ENCODE peak calls at places on chromosomes 4 and X, in four cellular contexts. V is neural progenitor cell, W is A673, U is breast epithelium. J is an unnamed sample.
A peak's percentile ranks its signal among the peaks of the same experiment; 100 is the strongest.

GRCh38 chr4:116881077-116881476 is 204.3 kb downstream of the TRAM1L1 start:
- DNase-seq in V (no peak), W (no peak), U (no peak), J (no peak)

GRCh38 chrX:123738378-123738955 is 5.6 kb upstream of the THOC2 start:
- DNase-seq in V (no peak), W (no peak), U (no peak), J (no peak)

GRCh38 chr4:152448806-152449205 is 87.1 kb downstream of the FBXW7 start:
- DNase-seq in V (no peak), W (peak; percentile 7), U (no peak), J (no peak)

GRCh38 chr4:151199496-151200190 is 77.3 kb upstream of the PRSS48 start:
- DNase-seq in V (peak; percentile 21), W (no peak), U (no peak), J (no peak)

GRCh38 chr4:66855956-66856355 is 689.3 kb downstream of the CENPC start:
- DNase-seq in V (no peak), W (no peak), U (no peak), J (no peak)

GRCh38 chr4:132809298-132810032 is 339.6 kb upstream of the PCDH10 start:
- DNase-seq in V (peak; percentile 57), W (no peak), U (no peak), J (no peak)

GRCh38 chr4:156790866-156791265 is 180.7 kb downstream of the PDGFC start:
- DNase-seq in V (peak; percentile 75), W (peak; percentile 49), U (peak; percentile 41), J (no peak)

GRCh38 chrX:153599192-153600031 is 473 bp upstream of the CCNQ start:
- DNase-seq in V (peak; percentile 93), W (peak; percentile 91), U (peak; percentile 78), J (no peak)

GRCh38 chrX:140661657-140662056 is 47.9 kb upstream of the LINC00632 start:
- DNase-seq in V (no peak), W (no peak), U (no peak), J (no peak)

GRCh38 chrX:69153060-69153730 is 12.1 kb downstream of the PJA1 start:
- DNase-seq in V (peak; percentile 87), W (no peak), U (no peak), J (peak; percentile 81)

GRCh38 chrX:104166735-104167436 is 633 bp downstream of the FAM199X start:
- DNase-seq in V (no peak), W (peak; percentile 22), U (no peak), J (no peak)

GRCh38 chr4:96407651-96408342 is 567.9 kb downstream of the PDHA2 start:
- DNase-seq in V (no peak), W (peak; percentile 9), U (no peak), J (no peak)

GRCh38 chr4:95415346-95415771 is 133.4 kb downstream of the UNC5C start:
- DNase-seq in V (no peak), W (no peak), U (no peak), J (no peak)

GRCh38 chrX:10636337-10636736 is 16.0 kb upstream of the MID1 start:
- DNase-seq in V (peak; percentile 55), W (peak; percentile 46), U (no peak), J (no peak)

GRCh38 chrX:137848291-137848905 is 282.5 kb downstream of the ZIC3 start:
- DNase-seq in V (peak; percentile 20), W (no peak), U (no peak), J (no peak)

GRCh38 chrX:34961662-34962061 is 19.1 kb downstream of the FAM47B start:
- DNase-seq in V (no peak), W (no peak), U (no peak), J (no peak)

GRCh38 chrX:36867143-36867542 is 141.0 kb upstream of the FAM47C start:
- DNase-seq in V (peak; percentile 46), W (peak; percentile 82), U (no peak), J (no peak)

GRCh38 chr4:19945501-19945900 is 306.2 kb upstream of the SLIT2 start:
- DNase-seq in V (no peak), W (no peak), U (no peak), J (no peak)

GRCh38 chrX:10325606-10326005 is 168.8 kb downstream of the CLCN4 start:
- DNase-seq in V (no peak), W (peak; percentile 22), U (no peak), J (no peak)

GRCh38 chr4:88429401-88429800 is 27.5 kb upstream of the HERC5 start:
- DNase-seq in V (no peak), W (no peak), U (no peak), J (no peak)

GRCh38 chrX:43707812-43708548 is 51.9 kb downstream of the MAOA start:
- DNase-seq in V (no peak), W (peak; percentile 35), U (peak; percentile 24), J (no peak)

GRCh38 chr4:104989363-104989762 is 157.3 kb upstream of the TET2 start:
- DNase-seq in V (no peak), W (peak; percentile 11), U (peak; percentile 21), J (no peak)

GRCh38 chr4:152946460-152946859 is 10.3 kb downstream of the FHDC1 start:
- DNase-seq in V (no peak), W (no peak), U (no peak), J (no peak)

GRCh38 chr4:149291463-149291862 is 524.2 kb downstream of the IQCM start:
- DNase-seq in V (no peak), W (no peak), U (no peak), J (no peak)

GRCh38 chrX:151488677-151489076 is 74.8 kb upstream of the PASD1 start:
- DNase-seq in V (peak; percentile 9), W (peak; percentile 27), U (no peak), J (no peak)

GRCh38 chrX:1658083-1658463 is 43.2 kb downstream of the ASMT start:
- DNase-seq in V (peak; percentile 52), W (no peak), U (no peak), J (no peak)

GRCh38 chr4:113292371-113293042 is 243.1 kb downstream of the ANK2 start:
- DNase-seq in V (peak; percentile 92), W (no peak), U (no peak), J (no peak)

GRCh38 chr4:147328756-147329446 is 152.0 kb upstream of the EDNRA start:
- DNase-seq in V (no peak), W (no peak), U (no peak), J (no peak)

GRCh38 chr4:7027284-7027683 is 15.9 kb upstream of the TADA2B start:
- DNase-seq in V (no peak), W (no peak), U (no peak), J (no peak)

GRCh38 chr4:62434921-62435320 is 1234.8 kb downstream of the ADGRL3 start:
- DNase-seq in V (no peak), W (no peak), U (no peak), J (no peak)

GRCh38 chr4:62429297-62429696 is 1229.2 kb downstream of the ADGRL3 start:
- DNase-seq in V (no peak), W (no peak), U (no peak), J (no peak)

DNA sequence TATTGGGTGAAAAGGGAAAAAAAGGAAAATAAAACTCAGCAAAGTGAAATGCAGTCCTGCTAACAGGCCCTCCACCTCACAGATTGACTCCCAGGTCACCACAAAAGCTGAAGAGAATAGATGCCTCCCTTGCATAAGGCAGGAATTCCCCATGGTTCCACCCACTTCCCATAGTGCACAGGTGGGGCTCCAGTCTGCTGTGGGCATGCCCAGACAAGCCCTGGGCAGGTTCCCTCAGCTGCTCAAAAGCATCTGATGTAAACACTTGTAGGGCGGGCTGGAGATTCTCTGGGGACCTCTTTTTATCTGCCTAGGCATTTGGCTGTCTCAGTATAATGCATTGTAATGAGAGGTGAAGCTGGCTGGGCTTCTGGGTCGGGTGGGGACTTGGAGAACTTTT is 1231.4 kb downstream of the ADGRL3 start:
- DNase-seq in V (no peak), W (no peak), U (no peak), J (no peak)
- H3K27ac ChIP-seq in V (no peak overlapping the region), W (no peak overlapping the region), U (no peak overlapping the region), J (no peak overlapping the region)

GRCh38 chr4:13093170-13093569 is 391.0 kb downstream of the RAB28 start:
- DNase-seq in V (no peak), W (no peak), U (no peak), J (no peak)

GRCh38 chr4:13088726-13089658 is 395.1 kb downstream of the RAB28 start:
- DNase-seq in V (no peak), W (peak; percentile 37), U (no peak), J (no peak)

GRCh38 chr4:13089659-13089998 is 394.5 kb downstream of the RAB28 start:
- DNase-seq in V (no peak), W (no peak), U (no peak), J (no peak)

GRCh38 chr4:13097971-13098370 is 386.2 kb downstream of the RAB28 start:
- DNase-seq in V (no peak), W (no peak), U (no peak), J (no peak)

DNA sequence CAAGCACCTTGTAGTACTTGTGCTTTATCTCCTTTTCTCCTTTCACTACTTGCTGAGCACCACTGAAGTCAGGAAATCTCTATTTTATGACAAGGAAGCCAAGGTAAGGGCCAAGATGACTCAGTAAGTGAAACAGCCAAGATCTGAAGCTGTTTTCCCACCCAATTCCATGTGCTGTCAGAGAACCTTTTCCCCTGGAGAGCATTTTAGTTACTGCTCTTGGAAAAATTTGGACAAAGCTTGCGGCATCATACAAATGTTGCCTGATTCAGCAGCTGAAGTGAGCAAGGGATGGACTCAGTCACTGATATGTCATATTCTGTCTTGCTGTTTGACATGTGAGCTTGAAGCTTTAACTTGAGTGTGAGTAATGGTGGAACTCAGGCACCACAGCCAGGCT is 391.4 kb downstream of the RAB28 start:
- DNase-seq in V (no peak), W (no peak), U (no peak), J (no peak)
- H3K27ac ChIP-seq in V (no peak overlapping the region), W (no peak overlapping the region), U (no peak overlapping the region), J (no peak overlapping the region)

GRCh38 chrX:7132335-7133035 is 15.0 kb upstream of the STS start:
- DNase-seq in V (peak; percentile 42), W (peak; percentile 65), U (peak; percentile 51), J (no peak)

GRCh38 chrX:7127058-7127457 is 20.5 kb upstream of the STS start:
- DNase-seq in V (no peak), W (no peak), U (no peak), J (no peak)

GRCh38 chrX:7131621-7132020 is 15.9 kb upstream of the STS start:
- DNase-seq in V (no peak), W (no peak), U (no peak), J (no peak)

DNA sequence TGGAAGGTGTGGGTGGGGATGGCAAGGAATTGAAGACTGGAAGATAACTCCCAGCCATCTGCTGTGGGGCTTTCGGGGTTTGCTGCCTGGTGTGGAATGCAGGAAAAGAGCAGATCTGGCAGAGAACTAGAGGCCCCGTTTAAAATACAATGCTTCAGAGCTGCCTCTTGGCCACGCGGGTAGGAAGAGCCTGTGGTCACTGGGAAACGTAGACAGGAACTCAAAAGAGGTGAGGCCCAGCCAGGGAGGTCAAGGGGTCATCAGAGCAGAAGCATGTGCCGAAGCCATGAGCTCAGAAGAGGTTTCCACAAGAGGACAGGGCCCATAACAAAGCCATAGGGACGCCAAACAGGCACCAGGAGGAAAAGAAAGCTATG is 14.5 kb upstream of the STS start:
- DNase-seq in V (no peak), W (no peak), U (no peak), J (no peak)
- H3K27ac ChIP-seq in V (no peak overlapping the region), W (no peak overlapping the region), U (peak overlapping the region; percentile 61), J (no peak overlapping the region)

GRCh38 chrX:17635231-17635630 is 102.1 kb upstream of the SCML1 start:
- DNase-seq in V (peak; percentile 92), W (peak; percentile 59), U (no peak), J (no peak)

GRCh38 chrX:17631647-17632046 is 105.6 kb upstream of the SCML1 start:
- DNase-seq in V (no peak), W (no peak), U (no peak), J (no peak)

GRCh38 chrX:17634542-17635207 is 102.6 kb upstream of the SCML1 start:
- DNase-seq in V (no peak), W (no peak), U (no peak), J (no peak)

GRCh38 chrX:17632942-17633341 is 104.4 kb upstream of the SCML1 start:
- DNase-seq in V (no peak), W (no peak), U (no peak), J (no peak)

GRCh38 chrX:17633546-17633945 is 103.7 kb upstream of the SCML1 start:
- DNase-seq in V (no peak), W (no peak), U (no peak), J (no peak)
- H3K27ac ChIP-seq in V (no peak overlapping the region), W (no peak overlapping the region), U (no peak overlapping the region), J (no peak overlapping the region)

J was measured in vagina.